ENCODE peak calls at places on chromosomes 2 and 18, in five cellular contexts. One of them, this sample, is unnamed.

GRCh38 chr2:63310614-63311013 is 260.0 kb downstream of the OTX1 start:
- DNase-seq in vagina: no peak
- DNase-seq in body of pancreas: no peak
- DNase-seq in heart left ventricle: no peak
- DNase-seq in mammary epithelial cell: no peak
- DNase-seq in this sample: no peak

GRCh38 chr18:26438980-26439379 is 109.4 kb downstream of the KCTD1 start:
- DNase-seq in vagina: no peak
- DNase-seq in body of pancreas: no peak
- DNase-seq in heart left ventricle: no peak
- DNase-seq in mammary epithelial cell: no peak
- DNase-seq in this sample: no peak

GRCh38 chr2:17573085-17573805 is 32.7 kb downstream of the VSNL1 start:
- DNase-seq in vagina: no peak
- DNase-seq in mammary epithelial cell: peak; percentile 68
- DNase-seq in body of pancreas: no peak
- DNase-seq in heart left ventricle: no peak
- DNase-seq in this sample: no peak

GRCh38 chr2:17672583-17673317 is 80.9 kb downstream of the SMC6 start:
- DNase-seq in vagina: no peak
- DNase-seq in mammary epithelial cell: peak; percentile 80
- DNase-seq in body of pancreas: no peak
- DNase-seq in heart left ventricle: no peak
- DNase-seq in this sample: no peak

GRCh38 chr18:32303400-32303799 is 113.6 kb downstream of the MEP1B start:
- DNase-seq in body of pancreas: no peak
- DNase-seq in heart left ventricle: no peak
- DNase-seq in mammary epithelial cell: no peak
- DNase-seq in vagina: no peak
- DNase-seq in this sample: no peak

GRCh38 chr2:196750291-196750923 is 49.1 kb downstream of the GTF3C3 start:
- DNase-seq in vagina: no peak
- DNase-seq in mammary epithelial cell: no peak
- DNase-seq in body of pancreas: no peak
- DNase-seq in heart left ventricle: no peak
- DNase-seq in this sample: no peak

GRCh38 chr18:72601944-72602343 is 57.8 kb upstream of the CBLN2 start:
- DNase-seq in mammary epithelial cell: no peak
- DNase-seq in body of pancreas: no peak
- DNase-seq in heart left ventricle: no peak
- DNase-seq in vagina: no peak
- DNase-seq in this sample: no peak

GRCh38 chr2:54471221-54471711 is 15.1 kb downstream of the SPTBN1 start:
- DNase-seq in mammary epithelial cell: peak; percentile 28
- DNase-seq in body of pancreas: no peak
- DNase-seq in vagina: no peak
- DNase-seq in heart left ventricle: peak; percentile 68
- DNase-seq in this sample: no peak

GRCh38 chr2:104412384-104412783 is 441.5 kb upstream of the POU3F3 start:
- DNase-seq in mammary epithelial cell: no peak
- DNase-seq in heart left ventricle: no peak
- DNase-seq in body of pancreas: peak; percentile 45
- DNase-seq in vagina: no peak
- DNase-seq in this sample: peak; percentile 52

GRCh38 chr2:200609027-200609614 is 23.3 kb downstream of the AOX1 start:
- DNase-seq in mammary epithelial cell: peak; percentile 70
- DNase-seq in vagina: no peak
- DNase-seq in heart left ventricle: no peak
- DNase-seq in body of pancreas: no peak
- DNase-seq in this sample: no peak

GRCh38 chr2:168565512-168565911 is 109.4 kb downstream of the CERS6 start:
- DNase-seq in heart left ventricle: no peak
- DNase-seq in body of pancreas: no peak
- DNase-seq in vagina: no peak
- DNase-seq in mammary epithelial cell: no peak
- DNase-seq in this sample: no peak

GRCh38 chr18:10715791-10716190 is 190.0 kb downstream of the NAPG start:
- DNase-seq in body of pancreas: no peak
- DNase-seq in mammary epithelial cell: peak; percentile 27
- DNase-seq in vagina: no peak
- DNase-seq in heart left ventricle: no peak
- DNase-seq in this sample: no peak

GRCh38 chr2:29741132-29741531 is 180.3 kb downstream of the ALK start:
- DNase-seq in heart left ventricle: no peak
- DNase-seq in mammary epithelial cell: no peak
- DNase-seq in body of pancreas: no peak
- DNase-seq in vagina: no peak
- DNase-seq in this sample: no peak

GRCh38 chr2:25000503-25001328 is 29.0 kb upstream of the DNAJC27 start:
- DNase-seq in vagina: no peak
- DNase-seq in heart left ventricle: no peak
- DNase-seq in mammary epithelial cell: peak; percentile 5
- DNase-seq in body of pancreas: no peak
- DNase-seq in this sample: no peak

GRCh38 chr18:44051088-44051487 is 629.6 kb upstream of the SETBP1 start:
- DNase-seq in heart left ventricle: no peak
- DNase-seq in body of pancreas: no peak
- DNase-seq in vagina: no peak
- DNase-seq in mammary epithelial cell: no peak
- DNase-seq in this sample: no peak

GRCh38 chr2:178910005-178910404 is 102.8 kb upstream of the TTN start:
- DNase-seq in heart left ventricle: no peak
- DNase-seq in body of pancreas: no peak
- DNase-seq in vagina: no peak
- DNase-seq in mammary epithelial cell: peak; percentile 11
- DNase-seq in this sample: no peak

GRCh38 chr2:178909507-178909906 is 102.3 kb upstream of the TTN start:
- DNase-seq in mammary epithelial cell: no peak
- DNase-seq in heart left ventricle: no peak
- DNase-seq in body of pancreas: no peak
- DNase-seq in vagina: no peak
- DNase-seq in this sample: no peak

GRCh38 chr2:178914259-178914849 is 107.1 kb upstream of the TTN start:
- DNase-seq in body of pancreas: peak; percentile 90
- DNase-seq in mammary epithelial cell: peak; percentile 75
- DNase-seq in vagina: no peak
- DNase-seq in heart left ventricle: peak; percentile 81
- DNase-seq in this sample: peak; percentile 80

GRCh38 chr2:178915423-178915822 is 108.2 kb upstream of the TTN start:
- DNase-seq in vagina: no peak
- DNase-seq in body of pancreas: no peak
- DNase-seq in mammary epithelial cell: no peak
- DNase-seq in heart left ventricle: no peak
- DNase-seq in this sample: no peak

DNA sequence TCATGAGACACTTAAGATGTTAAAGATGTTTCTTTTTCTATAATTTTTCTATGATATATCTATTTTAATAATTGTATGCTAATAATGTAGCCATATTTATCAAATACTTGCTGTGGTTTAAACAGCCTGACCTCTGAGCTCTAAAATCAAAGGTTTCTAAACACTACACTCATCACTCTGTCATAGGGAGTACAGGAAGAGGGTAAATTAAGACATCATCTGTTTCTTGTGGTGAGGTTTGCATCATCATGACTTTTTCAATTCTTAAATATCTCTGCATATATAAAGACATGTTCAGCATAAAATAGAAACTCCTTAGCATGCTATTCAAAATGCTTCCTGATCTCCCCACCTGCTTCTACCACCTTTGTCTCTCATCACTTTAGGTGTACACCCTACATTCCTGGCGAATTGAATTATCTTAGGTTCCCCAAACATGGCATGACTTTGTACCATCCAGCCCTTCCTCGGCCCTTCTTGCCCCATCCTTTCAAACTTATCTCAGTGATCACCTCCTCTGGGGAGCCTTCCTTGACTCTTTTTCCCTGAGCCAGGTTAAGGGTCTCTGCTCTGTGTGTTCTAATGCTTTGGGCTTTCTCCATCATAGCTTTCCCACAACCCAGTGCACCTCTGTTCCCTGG is 105.3 kb upstream of the TTN start:
- DNase-seq in vagina: no peak
- DNase-seq in mammary epithelial cell: peak; percentile 65
- DNase-seq in body of pancreas: no peak
- DNase-seq in heart left ventricle: no peak
- DNase-seq in this sample: no peak
- H3K4me1 ChIP-seq in vagina: no peaks in the 10 kb centered on the region
- H3K4me1 ChIP-seq in mammary epithelial cell: peaks cover 11% of the 10 kb centered on the region
- H3K4me1 ChIP-seq in body of pancreas: peaks cover 27% of the 10 kb centered on the region
- H3K4me1 ChIP-seq in heart left ventricle: peaks cover 19% of the 10 kb centered on the region
- H3K4me1 ChIP-seq in this sample: peaks cover 2% of the 10 kb centered on the region

GRCh38 chr2:167342769-167343168 is 454.5 kb downstream of the XIRP2 start:
- DNase-seq in body of pancreas: no peak
- DNase-seq in mammary epithelial cell: no peak
- DNase-seq in vagina: no peak
- DNase-seq in heart left ventricle: no peak
- DNase-seq in this sample: no peak
- H3K4me1 ChIP-seq in body of pancreas: no peaks in the 10 kb centered on the region
- H3K4me1 ChIP-seq in mammary epithelial cell: no peaks in the 10 kb centered on the region
- H3K4me1 ChIP-seq in vagina: no peaks in the 10 kb centered on the region
- H3K4me1 ChIP-seq in heart left ventricle: no peaks in the 10 kb centered on the region
- H3K4me1 ChIP-seq in this sample: no peaks in the 10 kb centered on the region

GRCh38 chr2:96532641-96533291 is 3.8 kb upstream of the ARID5A start:
- DNase-seq in heart left ventricle: no peak
- DNase-seq in body of pancreas: no peak
- DNase-seq in vagina: no peak
- DNase-seq in mammary epithelial cell: no peak
- DNase-seq in this sample: no peak
- H3K4me1 ChIP-seq in heart left ventricle: peaks cover 88% of the 10 kb centered on the region
- H3K4me1 ChIP-seq in body of pancreas: peaks cover 22% of the 10 kb centered on the region
- H3K4me1 ChIP-seq in vagina: peaks cover 90% of the 10 kb centered on the region
- H3K4me1 ChIP-seq in mammary epithelial cell: peaks cover 57% of the 10 kb centered on the region
- H3K4me1 ChIP-seq in this sample: peaks cover 23% of the 10 kb centered on the region

DNA sequence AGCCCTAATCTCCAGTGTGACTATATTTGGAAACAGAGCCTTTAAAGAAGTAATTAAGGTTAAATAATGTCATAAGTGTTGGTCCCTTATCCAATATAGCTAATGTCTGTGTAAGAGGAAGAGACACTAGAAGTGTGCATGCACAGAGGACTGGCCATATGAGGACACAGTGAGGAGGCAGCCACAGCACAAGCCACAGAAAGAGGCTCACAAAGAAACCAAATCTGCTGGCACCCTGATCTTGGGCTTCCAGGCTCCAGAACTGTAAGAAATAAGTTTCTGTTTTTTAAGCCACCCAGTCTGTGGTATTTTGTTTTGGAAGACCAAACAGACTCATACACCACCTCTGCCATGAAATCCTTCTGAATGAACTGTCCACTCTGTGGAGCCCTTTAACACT is 186.4 kb upstream of the SLC39A10 start:
- DNase-seq in heart left ventricle: no peak
- DNase-seq in mammary epithelial cell: no peak
- DNase-seq in body of pancreas: no peak
- DNase-seq in vagina: no peak
- DNase-seq in this sample: no peak
- H3K4me1 ChIP-seq in heart left ventricle: no peaks in the 10 kb centered on the region
- H3K4me1 ChIP-seq in mammary epithelial cell: no peaks in the 10 kb centered on the region
- H3K4me1 ChIP-seq in body of pancreas: no peaks in the 10 kb centered on the region
- H3K4me1 ChIP-seq in vagina: no peaks in the 10 kb centered on the region
- H3K4me1 ChIP-seq in this sample: peaks cover 5% of the 10 kb centered on the region